ENCODE peak calls at places on chromosomes 4 and X, in six cellular contexts. G is heart left ventricle, A is stomach, O is IMR-90, J is ascending aorta, K is GM23338. Q is an unnamed sample.

GRCh38 chrX:22378296-22378695 is 105.6 kb downstream of the CBLL2 start:
- DNase-seq in A (no peak), K (no peak), G (no peak), O (no peak), J (no peak), Q (no peak)

GRCh38 chr4:128974203-128974602 is 119.1 kb downstream of the SCLT1 start:
- DNase-seq in J (no peak), K (no peak), G (no peak), O (peak; percentile 25), A (no peak), Q (no peak)

GRCh38 chr4:2662598-2662997 is 93.5 kb downstream of the TNIP2 start:
- DNase-seq in G (no peak), J (no peak), A (no peak), O (peak; percentile 93), K (no peak), Q (no peak)

GRCh38 chrX:132092439-132093065 is 35.3 kb downstream of the FRMD7 start:
- DNase-seq in J (peak; percentile 74), G (peak; percentile 32), K (peak; percentile 83), O (peak; percentile 61), A (peak; percentile 60), Q (peak; percentile 33)

GRCh38 chr4:39576268-39576667 is 49.0 kb upstream of the UGDH start:
- DNase-seq in O (peak; percentile 27), A (no peak), J (no peak), K (no peak), G (no peak), Q (no peak)

GRCh38 chr4:119100640-119101039 is 35.0 kb upstream of the MYOZ2 start:
- DNase-seq in K (no peak), A (no peak), J (no peak), G (no peak), O (no peak), Q (no peak)

GRCh38 chrX:37905436-37906147 is 58.2 kb upstream of the DYNLT3 start:
- DNase-seq in O (peak; percentile 30), G (peak; percentile 31), K (peak; percentile 70), A (peak; percentile 25), J (no peak), Q (no peak)

GRCh38 chr4:53173576-53173975 is 192.3 kb downstream of the SCFD2 start:
- DNase-seq in J (no peak), O (no peak), G (no peak), K (no peak), A (no peak), Q (no peak)

GRCh38 chr4:115453416-115453815 is 340.0 kb upstream of the NDST4 start:
- DNase-seq in A (no peak), G (no peak), O (no peak), K (no peak), J (no peak), Q (no peak)

GRCh38 chr4:110609044-110609750 is 13.7 kb downstream of the PITX2 start:
- DNase-seq in O (no peak), A (no peak), G (no peak), J (no peak), K (no peak), Q (no peak)

GRCh38 chr4:110611968-110612447 is 10.9 kb downstream of the PITX2 start:
- DNase-seq in J (no peak), A (no peak), K (peak; percentile 48), G (no peak), O (no peak), Q (no peak)

GRCh38 chr4:110610940-110611785 is 11.7 kb downstream of the PITX2 start:
- DNase-seq in G (no peak), O (no peak), A (no peak), K (peak; percentile 67), J (no peak), Q (no peak)

GRCh38 chr4:110612631-110613269 is 10.1 kb downstream of the PITX2 start:
- DNase-seq in O (no peak), G (no peak), K (peak; percentile 28), A (no peak), J (no peak), Q (no peak)

DNA sequence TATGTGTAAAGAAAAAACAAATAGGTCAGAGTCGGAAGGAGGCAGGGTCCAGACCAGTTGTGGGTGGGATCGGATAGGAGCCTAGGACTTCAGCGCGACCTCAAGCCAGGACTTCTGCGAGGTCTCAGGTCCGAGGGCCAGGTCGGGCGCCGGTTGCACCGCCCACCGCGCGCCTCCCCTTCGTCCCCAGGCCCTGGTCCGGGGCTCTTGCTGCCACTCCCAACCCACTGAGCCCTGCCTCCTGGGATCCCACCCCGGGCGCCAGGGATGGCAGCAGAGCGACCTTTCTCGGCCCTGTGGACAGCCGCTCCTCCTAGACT is 12.3 kb downstream of the PITX2 start:
- DNase-seq in K (peak; percentile 34), O (no peak), A (no peak), G (no peak), J (no peak), Q (no peak)
- H3K27me3 ChIP-seq in K (peaks cover 88% of the 10 kb centered on the region), O (peaks cover 59% of the 10 kb centered on the region), A (peaks cover 8% of the 10 kb centered on the region), G (peaks cover 77% of the 10 kb centered on the region), J (peaks cover 31% of the 10 kb centered on the region), Q (peaks cover 9% of the 10 kb centered on the region)

GRCh38 chr4:8373270-8373972 is 67.1 kb downstream of the ACOX3 start:
- DNase-seq in J (no peak), G (no peak), K (no peak), A (no peak), O (no peak), Q (no peak)
- H3K27ac ChIP-seq in J (no peak overlapping the region), G (no peak overlapping the region), K (no peak overlapping the region), A (no peak overlapping the region), O (no peak overlapping the region), Q (no peak overlapping the region)

GRCh38 chrX:51804741-51805140 is 61.5 kb downstream of the GSPT2 start:
- DNase-seq in J (no peak), K (peak; percentile 20), G (no peak), O (no peak), A (no peak), Q (no peak)
- H3K4me3 ChIP-seq in J (no peak overlapping the region), K (peak overlapping the region; percentile 59), G (no peak overlapping the region), O (no peak overlapping the region), A (no peak overlapping the region), Q (no peak overlapping the region)

DNA sequence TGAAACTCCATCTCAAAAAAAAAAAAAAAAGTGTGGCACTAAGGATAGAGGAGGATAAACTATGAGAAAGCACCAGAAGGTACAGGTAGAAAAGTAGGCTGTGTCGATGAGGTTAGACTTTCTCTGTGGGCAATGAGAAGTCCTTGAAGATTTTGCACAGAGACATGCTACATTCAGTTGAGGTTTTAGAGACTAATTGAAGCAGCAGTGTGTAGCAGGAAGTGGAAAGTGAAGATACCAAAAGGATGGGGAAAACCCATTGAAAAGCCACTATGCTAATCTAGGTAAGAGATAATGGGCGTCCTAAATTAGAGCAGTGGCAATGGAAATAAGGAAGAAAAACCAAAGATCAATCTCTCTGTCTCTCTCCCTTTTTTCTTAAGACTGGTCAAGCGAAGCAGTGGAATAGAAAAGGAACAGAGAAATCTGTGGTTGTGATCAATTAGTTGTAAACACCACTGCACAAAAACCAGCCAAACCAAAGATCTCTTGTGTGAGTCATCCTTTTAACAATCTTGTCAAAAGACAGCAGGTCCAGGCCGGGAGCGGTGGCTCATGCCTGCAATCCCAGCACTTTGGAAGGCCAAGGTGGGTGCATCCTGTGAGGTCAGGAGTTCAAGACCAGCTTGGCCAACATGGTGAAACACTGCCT is 3.5 kb downstream of the SPINK2 start:
- DNase-seq in O (no peak), A (no peak), G (no peak), J (no peak), K (no peak), Q (peak; percentile 27)
- H3K27me3 ChIP-seq in O (peaks cover 27% of the 10 kb centered on the region), A (no peaks in the 10 kb centered on the region), G (peaks cover 19% of the 10 kb centered on the region), J (no peaks in the 10 kb centered on the region), K (peaks cover 37% of the 10 kb centered on the region), Q (no peaks in the 10 kb centered on the region)